ENCODE peak calls at places on chromosomes 4 and X, in eight cellular contexts. R is coronary artery; D is effector memory CD4-positive, alpha-beta T cell; S is midbrain; J is substantia nigra; P is foreskin fibroblast; Z is cardiac fibroblast; H is tibial nerve. Q is an unnamed sample.
A peak's percentile ranks its signal among the peaks of the same experiment; 100 is the strongest.

GRCh38 chr4:73375328-73375741 is 28.8 kb upstream of the ALB start:
- DNase-seq in Z (no peak), D (no peak), J (no peak), R (no peak), P (no peak), S (no peak), H (no peak), Q (no peak)

GRCh38 chr4:113468165-113469022 is 293.1 kb downstream of the CAMK2D start:
- DNase-seq in R (peak; percentile 93), D (no peak), J (no peak), S (peak; percentile 40), P (peak; percentile 99), H (peak; percentile 56), Z (peak; percentile 100), Q (peak; percentile 91)

GRCh38 chr4:156547439-156547838 is 424.2 kb downstream of the PDGFC start:
- DNase-seq in Z (peak; percentile 92), S (no peak), H (no peak), R (no peak), D (no peak), P (peak; percentile 93), J (no peak), Q (peak; percentile 78)

GRCh38 chr4:100984901-100985300 is 362.4 kb downstream of the PPP3CA start:
- DNase-seq in R (no peak), H (no peak), D (no peak), Z (peak; percentile 80), S (no peak), P (peak; percentile 73), J (no peak), Q (peak; percentile 65)

GRCh38 chr4:108247511-108248088 is 78.9 kb upstream of the LEF1 start:
- DNase-seq in H (no peak), D (no peak), Z (no peak), R (no peak), P (no peak), S (no peak), J (no peak), Q (no peak)

GRCh38 chr4:102715057-102715456 is 45.7 kb downstream of the MANBA start:
- DNase-seq in Z (peak; percentile 13), R (no peak), H (no peak), S (no peak), D (no peak), J (no peak), P (peak; percentile 18), Q (no peak)

GRCh38 chr4:87961993-87962791 is 13.3 kb upstream of the SPP1 start:
- DNase-seq in J (no peak), Z (peak; percentile 64), P (peak; percentile 54), D (no peak), R (no peak), H (no peak), S (no peak), Q (no peak)

GRCh38 chr4:154609532-154609931 is 2.9 kb downstream of the FGG start:
- DNase-seq in P (no peak), R (no peak), J (no peak), Z (no peak), H (no peak), D (no peak), S (no peak), Q (no peak)

GRCh38 chr4:137961051-137961438 is 281.1 kb downstream of the SLC7A11 start:
- DNase-seq in R (no peak), P (peak; percentile 93), S (no peak), J (no peak), H (no peak), Z (peak; percentile 79), D (no peak), Q (peak; percentile 59)

GRCh38 chrX:85859426-85859825 is 187.9 kb downstream of the CHM start:
- DNase-seq in H (no peak), S (no peak), Z (no peak), P (no peak), R (no peak), J (no peak), D (no peak), Q (no peak)

Q was measured in AG08395.